ENCODE peak calls at places on chromosomes 16 and 17, in five cellular contexts. O is GM23248, T is fibroblast of lung, R is small intestine, V is ascending aorta. Q is an unnamed sample. For H3K4me1, the result is how much of the 10 kb centered on the place peaks cover.

GRCh38 chr17:52383493-52384100 is 225.1 kb upstream of the CA10 start:
- DNase-seq in O (peak), T (peak), R (peak), V (no peak), Q (peak)

GRCh38 chr17:43324205-43324893 is 74.4 kb upstream of the ARL4D start:
- DNase-seq in O (no peak), T (no peak), R (no peak), V (no peak), Q (no peak)

GRCh38 chr17:67854378-67854777 is 29.1 kb downstream of the BPTF start:
- DNase-seq in O (no peak), T (no peak), R (no peak), V (no peak), Q (no peak)

GRCh38 chr16:1403036-1403435 is 11.5 kb downstream of the UNKL start:
- DNase-seq in O (no peak), T (no peak), R (no peak), V (no peak), Q (no peak)

GRCh38 chr16:2474877-2475412 is at the start of gene TBC1D24:
- DNase-seq in O (peak), T (peak), R (peak), V (peak), Q (no peak)

GRCh38 chr16:22139008-22139407 is 23.3 kb upstream of the SDR42E2 start:
- DNase-seq in O (no peak), T (no peak), R (no peak), V (no peak), Q (no peak)

GRCh38 chr16:84932691-84933090 is 78.6 kb downstream of the ZDHHC7 start:
- DNase-seq in O (no peak), T (no peak), R (no peak), V (no peak), Q (no peak)

GRCh38 chr17:77036841-77037381 is 103.9 kb upstream of the SEC14L1 start:
- DNase-seq in O (no peak), T (no peak), R (no peak), V (no peak), Q (no peak)

GRCh38 chr17:7438050-7438614 is 1.2 kb upstream of the FGF11 start:
- DNase-seq in O (peak), T (no peak), R (peak), V (no peak), Q (no peak)

GRCh38 chr17:20266806-20267458 is 200.4 kb downstream of the LGALS9B start:
- DNase-seq in O (peak), T (peak), R (no peak), V (no peak), Q (no peak)

GRCh38 chr17:78124081-78124835 is 4.3 kb downstream of the TMC6 start:
- DNase-seq in O (no peak), T (no peak), R (no peak), V (no peak), Q (no peak)

GRCh38 chr16:66382171-66382965 is 15.9 kb downstream of the CDH5 start:
- DNase-seq in O (peak), T (peak), R (no peak), V (no peak), Q (no peak)

GRCh38 chr17:18916816-18917496 is 35.0 kb upstream of the SLC5A10 start:
- DNase-seq in O (peak), T (no peak), R (no peak), V (no peak), Q (no peak)

GRCh38 chr16:68371706-68372380 is 61.0 kb downstream of the PRMT7 start:
- DNase-seq in O (no peak), T (no peak), R (no peak), V (no peak), Q (no peak)

GRCh38 chr17:35768796-35769195 is 8.1 kb downstream of the C17orf50 start:
- DNase-seq in O (no peak), T (no peak), R (peak), V (no peak), Q (no peak)

DNA sequence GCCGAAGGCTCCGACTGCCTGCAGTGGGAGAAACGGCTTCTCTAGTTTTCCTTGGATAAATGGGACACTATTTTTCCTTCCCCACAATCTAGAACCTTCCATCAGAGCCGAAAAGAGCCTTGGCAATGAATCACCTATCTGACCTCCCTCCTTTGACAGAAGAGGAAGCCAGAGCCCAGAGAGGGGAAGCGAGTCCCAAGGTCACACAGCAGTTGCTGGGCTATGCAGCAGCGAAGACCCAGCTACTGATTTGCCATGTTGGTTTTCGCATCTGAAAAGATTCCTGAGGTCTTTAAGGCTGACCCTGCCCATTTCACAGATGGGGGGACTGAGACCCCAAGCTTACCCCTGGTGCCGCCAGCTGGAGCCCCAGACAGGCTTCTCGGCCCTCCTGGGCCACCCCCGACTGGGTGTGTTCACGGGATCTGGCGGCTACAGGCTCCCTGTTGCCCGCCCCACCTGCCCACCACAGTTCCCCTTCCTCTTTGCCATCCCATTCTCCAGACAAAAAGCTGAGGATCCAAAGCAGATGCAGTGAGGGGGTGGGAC is 45.9 kb downstream of the RAI1 start:
- DNase-seq in O (no peak), T (no peak), R (no peak), V (no peak), Q (no peak)
- H3K4me1 ChIP-seq in O (under half), T (under half), R (under half), V (under half), Q (under half)

GRCh38 chr16:56226840-56227525 is 35.7 kb downstream of the GNAO1 start:
- DNase-seq in O (no peak), T (no peak), R (no peak), V (no peak), Q (no peak)
- H3K27ac ChIP-seq in O (no peak), T (no peak), R (no peak), V (no peak), Q (no peak)

DNA sequence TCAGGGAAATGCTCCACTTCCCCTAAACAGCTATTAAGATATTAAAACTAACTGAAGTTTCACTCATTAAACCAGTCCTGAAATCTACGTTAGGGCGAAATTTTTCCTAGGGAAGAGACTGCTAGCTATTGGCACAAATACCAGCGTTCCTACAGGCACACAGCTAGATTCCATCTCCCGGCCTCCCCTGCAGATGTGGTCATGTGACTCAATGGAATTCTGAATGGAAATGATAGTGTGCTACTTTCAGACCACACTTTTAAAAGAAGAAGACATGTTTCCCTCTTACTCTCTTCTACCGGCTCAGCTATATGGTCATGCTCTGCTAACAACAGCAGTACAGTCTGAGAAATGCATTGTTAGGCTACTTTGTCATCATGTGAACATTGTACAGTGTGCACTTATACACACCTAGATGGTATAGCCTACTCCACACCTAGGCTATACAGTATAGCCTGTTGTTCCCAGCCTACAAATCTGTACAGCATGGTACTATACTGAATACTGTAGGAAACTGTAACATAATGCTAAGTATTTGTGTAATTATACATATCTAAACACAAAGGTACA is 31.4 kb downstream of the OGFOD1 start:
- DNase-seq in O (no peak), T (no peak), R (no peak), V (no peak), Q (no peak)
- H3K4me1 ChIP-seq in O (under half), T (under half), R (under half), V (under half), Q (under half)

GRCh38 chr17:57879437-57880085 is 29.7 kb upstream of the MRPS23 start:
- DNase-seq in O (no peak), T (no peak), R (peak), V (no peak), Q (no peak)

GRCh38 chr17:57881143-57881542 is 31.3 kb upstream of the MRPS23 start:
- DNase-seq in O (peak), T (peak), R (no peak), V (no peak), Q (no peak)

GRCh38 chr17:57877803-57878202 is 28.0 kb upstream of the MRPS23 start:
- DNase-seq in O (no peak), T (no peak), R (no peak), V (no peak), Q (no peak)

GRCh38 chr17:57881783-57882291 is 32.0 kb upstream of the MRPS23 start:
- DNase-seq in O (no peak), T (no peak), R (no peak), V (no peak), Q (no peak)

GRCh38 chr17:57880086-57880456 is 30.2 kb upstream of the MRPS23 start:
- DNase-seq in O (no peak), T (no peak), R (peak), V (no peak), Q (no peak)
- H3K27ac ChIP-seq in O (peak), T (peak), R (no peak), V (peak), Q (no peak)

GRCh38 chr17:72760368-72760767 is 332.1 kb downstream of the SLC39A11 start:
- DNase-seq in O (no peak), T (no peak), R (no peak), V (no peak), Q (no peak)
- H3K4me1 ChIP-seq in O (under half), T (under half), R (under half), V (under half), Q (under half)

GRCh38 chr16:49697631-49698030 is 158.3 kb downstream of the ZNF423 start:
- DNase-seq in O (no peak), T (no peak), R (no peak), V (no peak), Q (no peak)

GRCh38 chr16:49695782-49696413 is 160.0 kb downstream of the ZNF423 start:
- DNase-seq in O (no peak), T (no peak), R (no peak), V (no peak), Q (no peak)

GRCh38 chr16:49698931-49699715 is 156.8 kb downstream of the ZNF423 start:
- DNase-seq in O (no peak), T (peak), R (no peak), V (no peak), Q (no peak)

GRCh38 chr16:49698416-49698815 is 157.5 kb downstream of the ZNF423 start:
- DNase-seq in O (no peak), T (peak), R (no peak), V (no peak), Q (no peak)

DNA sequence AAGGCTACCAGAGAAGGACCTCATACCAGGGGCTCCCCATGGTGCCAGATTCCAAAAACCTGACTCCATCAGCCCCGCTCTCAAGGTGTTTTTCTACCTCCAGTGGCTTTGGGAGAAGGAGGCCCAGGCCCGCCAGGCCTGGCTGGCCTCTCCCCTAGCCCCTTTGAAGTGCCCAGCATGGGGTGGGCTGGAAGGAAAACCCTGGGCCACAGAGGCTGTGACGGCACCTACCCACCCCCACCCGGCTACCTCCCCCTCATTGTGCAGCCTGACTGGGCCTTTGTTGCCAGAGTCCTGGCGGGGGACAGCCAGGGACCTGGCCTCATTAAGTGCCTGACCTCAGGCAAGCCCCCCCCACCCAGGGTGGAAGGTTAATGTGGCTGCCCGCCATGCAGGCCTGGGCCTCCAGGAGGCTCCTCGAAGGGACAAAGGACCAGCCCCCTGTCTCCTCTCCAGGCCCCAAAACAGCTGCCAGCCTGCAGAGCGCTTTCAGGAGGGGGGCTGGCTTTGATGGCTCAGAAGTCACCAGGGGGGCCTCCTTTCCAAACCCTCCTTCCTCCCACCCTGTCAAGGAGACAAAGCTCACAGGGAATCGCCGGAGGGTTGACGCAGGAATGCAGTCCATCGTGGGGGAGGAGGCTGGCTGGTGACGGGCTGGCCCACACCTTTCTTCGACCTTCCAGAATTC is 159.4 kb downstream of the ZNF423 start:
- DNase-seq in O (no peak), T (no peak), R (no peak), V (no peak), Q (no peak)
- H3K27ac ChIP-seq in O (no peak), T (no peak), R (no peak), V (no peak), Q (no peak)

Q was measured in iPS DF 6.9.